ENCODE peak calls at places on chromosomes 11 and 22, in eight cellular contexts. One of them, this sample, is unnamed.

GRCh38 chr11:84524422-84525051 is 1102.6 kb downstream of the DLG2 start:
- DNase-seq in prostate gland: no peak
- DNase-seq in heart left ventricle: no peak
- DNase-seq in H1: no peak
- DNase-seq in NB4: peak; percentile 34
- DNase-seq in transverse colon: no peak
- DNase-seq in Peyer's patch: no peak
- DNase-seq in adrenal gland: no peak
- DNase-seq in this sample: no peak

GRCh38 chr22:18110194-18110943 is at the start of gene TUBA8:
- DNase-seq in prostate gland: peak; percentile 13
- DNase-seq in heart left ventricle: peak; percentile 61
- DNase-seq in H1: peak; percentile 61
- DNase-seq in NB4: peak; percentile 77
- DNase-seq in transverse colon: peak; percentile 25
- DNase-seq in Peyer's patch: peak; percentile 60
- DNase-seq in adrenal gland: peak; percentile 53
- DNase-seq in this sample: peak; percentile 71

GRCh38 chr22:37951305-37951704 is 2.1 kb downstream of the C22orf23 start:
- DNase-seq in prostate gland: no peak
- DNase-seq in heart left ventricle: no peak
- DNase-seq in H1: no peak
- DNase-seq in NB4: peak; percentile 33
- DNase-seq in transverse colon: no peak
- DNase-seq in Peyer's patch: no peak
- DNase-seq in adrenal gland: no peak
- DNase-seq in this sample: no peak

GRCh38 chr11:43515090-43515489 is 156.4 kb downstream of the TTC17 start:
- DNase-seq in prostate gland: no peak
- DNase-seq in heart left ventricle: no peak
- DNase-seq in H1: peak; percentile 63
- DNase-seq in NB4: peak; percentile 11
- DNase-seq in transverse colon: no peak
- DNase-seq in Peyer's patch: no peak
- DNase-seq in adrenal gland: peak; percentile 16
- DNase-seq in this sample: no peak

GRCh38 chr11:81089242-81089641 is 1644.4 kb downstream of the FAM181B start:
- DNase-seq in prostate gland: no peak
- DNase-seq in heart left ventricle: no peak
- DNase-seq in H1: no peak
- DNase-seq in NB4: no peak
- DNase-seq in transverse colon: no peak
- DNase-seq in Peyer's patch: no peak
- DNase-seq in adrenal gland: no peak
- DNase-seq in this sample: no peak

GRCh38 chr11:37712246-37712645 is 1114.2 kb upstream of the RAG2 start:
- DNase-seq in prostate gland: no peak
- DNase-seq in heart left ventricle: no peak
- DNase-seq in H1: no peak
- DNase-seq in NB4: peak; percentile 20
- DNase-seq in transverse colon: no peak
- DNase-seq in Peyer's patch: no peak
- DNase-seq in adrenal gland: no peak
- DNase-seq in this sample: no peak

GRCh38 chr11:34262601-34263081 is 95.2 kb downstream of the ABTB2 start:
- DNase-seq in prostate gland: no peak
- DNase-seq in heart left ventricle: no peak
- DNase-seq in H1: no peak
- DNase-seq in NB4: no peak
- DNase-seq in transverse colon: no peak
- DNase-seq in Peyer's patch: no peak
- DNase-seq in adrenal gland: no peak
- DNase-seq in this sample: no peak

GRCh38 chr11:68509105-68509504 is 48.6 kb downstream of the PPP6R3 start:
- DNase-seq in prostate gland: no peak
- DNase-seq in heart left ventricle: no peak
- DNase-seq in H1: no peak
- DNase-seq in NB4: no peak
- DNase-seq in transverse colon: no peak
- DNase-seq in Peyer's patch: no peak
- DNase-seq in adrenal gland: no peak
- DNase-seq in this sample: no peak

GRCh38 chr11:128868851-128869671 is 2.0 kb upstream of the KCNJ1 start:
- DNase-seq in prostate gland: no peak
- DNase-seq in heart left ventricle: no peak
- DNase-seq in H1: no peak
- DNase-seq in NB4: no peak
- DNase-seq in transverse colon: no peak
- DNase-seq in Peyer's patch: no peak
- DNase-seq in adrenal gland: no peak
- DNase-seq in this sample: no peak

GRCh38 chr11:33448461-33449130 is 191.4 kb downstream of the HIPK3 start:
- DNase-seq in prostate gland: no peak
- DNase-seq in heart left ventricle: no peak
- DNase-seq in H1: no peak
- DNase-seq in NB4: no peak
- DNase-seq in transverse colon: no peak
- DNase-seq in Peyer's patch: no peak
- DNase-seq in adrenal gland: no peak
- DNase-seq in this sample: no peak

DNA sequence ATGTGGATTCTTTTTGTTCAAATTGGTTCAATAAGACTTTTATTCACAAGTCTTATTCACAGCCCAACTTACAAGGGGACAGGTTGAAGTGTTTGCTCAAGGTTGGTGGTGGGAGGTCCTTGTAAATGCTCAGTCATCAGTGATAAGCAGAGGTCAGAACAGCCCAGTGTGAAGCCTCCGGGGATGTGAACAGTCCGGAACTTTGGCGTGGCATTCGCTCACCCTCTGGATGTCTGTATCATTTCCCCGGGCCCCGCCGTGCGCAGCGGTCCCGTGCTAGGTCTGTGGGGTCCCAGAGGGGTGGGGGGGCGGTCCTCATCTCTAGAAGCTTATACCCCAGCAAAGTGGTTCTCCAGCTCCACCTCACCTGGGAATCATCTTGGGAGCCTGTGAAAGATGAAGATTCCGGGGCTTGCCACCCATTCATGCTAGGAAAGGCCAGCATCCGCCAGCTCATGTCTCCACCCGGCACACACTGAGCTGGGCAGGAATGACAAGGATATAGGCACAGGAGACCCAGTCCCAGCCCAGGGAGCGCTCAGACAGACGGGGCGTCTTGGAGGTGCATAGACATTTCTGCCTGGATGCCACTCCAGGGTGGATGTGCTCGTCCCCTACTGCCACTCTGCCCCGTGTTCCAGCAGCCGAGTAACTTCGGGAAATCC is 327.5 kb downstream of the TBC1D22A start:
- DNase-seq in prostate gland: no peak
- DNase-seq in heart left ventricle: no peak
- DNase-seq in H1: peak; percentile 42
- DNase-seq in NB4: no peak
- DNase-seq in transverse colon: no peak
- DNase-seq in Peyer's patch: no peak
- DNase-seq in adrenal gland: no peak
- DNase-seq in this sample: no peak
- H3K4me3 ChIP-seq in prostate gland: peak overlapping the region; percentile 27
- H3K4me3 ChIP-seq in heart left ventricle: no peak overlapping the region
- H3K4me3 ChIP-seq in H1: peak overlapping the region; percentile 27
- H3K4me3 ChIP-seq in NB4: no peak overlapping the region
- H3K4me3 ChIP-seq in transverse colon: no peak overlapping the region
- H3K4me3 ChIP-seq in Peyer's patch: no peak overlapping the region
- H3K4me3 ChIP-seq in adrenal gland: no peak overlapping the region
- H3K4me3 ChIP-seq in this sample: no peak overlapping the region

DNA sequence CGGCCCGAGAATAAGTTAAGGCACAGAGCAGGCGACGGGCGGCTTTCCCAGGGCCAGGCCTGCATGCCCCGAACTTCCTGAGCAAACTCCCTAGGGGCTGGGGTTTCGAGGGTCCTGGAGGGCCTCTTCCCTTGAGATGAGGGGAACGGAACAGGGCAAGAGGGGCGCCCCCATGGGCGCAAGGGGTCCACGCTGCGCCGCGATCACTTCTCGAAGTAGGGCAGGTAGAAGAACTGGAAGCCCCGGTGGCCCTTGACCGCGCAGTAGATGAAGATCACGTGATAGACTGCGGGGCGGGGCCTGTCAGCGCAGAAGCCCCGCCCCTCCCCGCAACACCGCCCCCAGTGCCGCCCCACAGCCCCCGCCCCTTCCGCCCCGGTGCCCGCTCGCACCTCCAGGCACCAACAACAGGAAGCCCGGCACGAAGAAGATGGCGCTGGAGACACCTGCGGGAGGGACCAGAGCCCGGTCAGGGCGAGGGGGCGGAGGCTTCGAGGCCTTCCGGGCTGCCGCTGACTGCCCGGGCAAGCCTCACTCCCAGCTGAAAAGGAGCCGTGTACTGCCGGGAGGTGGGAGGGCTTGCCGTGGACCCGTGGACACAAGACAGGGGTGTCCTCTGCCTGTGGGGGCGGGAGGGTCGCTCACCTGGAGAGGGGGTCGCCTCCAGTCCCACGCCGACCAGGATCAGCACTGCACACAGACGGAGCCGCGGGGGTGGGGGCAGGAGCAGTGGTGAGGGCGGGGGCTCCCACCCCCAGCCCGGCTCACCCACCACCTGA is 4.5 kb downstream of the TMEM134 start:
- DNase-seq in prostate gland: peak; percentile 85
- DNase-seq in heart left ventricle: peak; percentile 91
- DNase-seq in H1: peak; percentile 89
- DNase-seq in NB4: peak; percentile 93
- DNase-seq in transverse colon: peak; percentile 96
- DNase-seq in Peyer's patch: peak; percentile 97
- DNase-seq in adrenal gland: peak; percentile 94
- DNase-seq in this sample: peak; percentile 66
- TF ChIP-seq POLR2A in prostate gland: peak; percentile 69
- TF ChIP-seq POLR2A in heart left ventricle: no peak
- TF ChIP-seq POLR2A in H1: peak; percentile 83
- TF ChIP-seq POLR2A in NB4: peak; percentile 85
- TF ChIP-seq POLR2A in transverse colon: peak; percentile 92
- TF ChIP-seq POLR2A in Peyer's patch: peak; percentile 72
- TF ChIP-seq POLR2A in adrenal gland: peak; percentile 68
- TF ChIP-seq POLR2A in this sample: peak; percentile 26

GRCh38 chr11:2559527-2560311 is 114.9 kb downstream of the KCNQ1 start:
- DNase-seq in prostate gland: no peak
- DNase-seq in heart left ventricle: no peak
- DNase-seq in H1: no peak
- DNase-seq in NB4: peak; percentile 72
- DNase-seq in transverse colon: peak; percentile 5
- DNase-seq in Peyer's patch: peak; percentile 42
- DNase-seq in adrenal gland: peak; percentile 36
- DNase-seq in this sample: no peak
- H3K4me3 ChIP-seq in prostate gland: no peak overlapping the region
- H3K4me3 ChIP-seq in heart left ventricle: no peak overlapping the region
- H3K4me3 ChIP-seq in H1: no peak overlapping the region
- H3K4me3 ChIP-seq in NB4: no peak overlapping the region
- H3K4me3 ChIP-seq in transverse colon: no peak overlapping the region
- H3K4me3 ChIP-seq in Peyer's patch: no peak overlapping the region
- H3K4me3 ChIP-seq in adrenal gland: no peak overlapping the region
- H3K4me3 ChIP-seq in this sample: no peak overlapping the region

GRCh38 chr11:124895471-124895971 is 2.1 kb downstream of the ROBO4 start:
- DNase-seq in prostate gland: no peak
- DNase-seq in heart left ventricle: no peak
- DNase-seq in H1: peak; percentile 41
- DNase-seq in NB4: no peak
- DNase-seq in transverse colon: no peak
- DNase-seq in Peyer's patch: no peak
- DNase-seq in adrenal gland: no peak
- DNase-seq in this sample: no peak
- TF ChIP-seq POLR2A in prostate gland: no peak
- TF ChIP-seq POLR2A in heart left ventricle: no peak
- TF ChIP-seq POLR2A in H1: no peak
- TF ChIP-seq POLR2A in NB4: no peak
- TF ChIP-seq POLR2A in transverse colon: no peak
- TF ChIP-seq POLR2A in Peyer's patch: no peak
- TF ChIP-seq POLR2A in adrenal gland: no peak
- TF ChIP-seq POLR2A in this sample: no peak